ENCODE peak calls at places on chromosomes 11 and 22, in eight cellular contexts. F, X, B, L, A, R, D and H are unnamed samples.

GRCh38 chr22:44147821-44148574 is 32.7 kb upstream of the PARVG start:
- DNase-seq in D (no peak), R (no peak), B (no peak), A (peak), F (no peak), L (no peak), X (no peak), H (peak)

GRCh38 chr22:25162561-25162960 is 37.1 kb upstream of the CRYBB3 start:
- DNase-seq in X (no peak), B (no peak), A (no peak), R (no peak), D (no peak), L (no peak), F (no peak), H (no peak)

GRCh38 chr22:39622881-39623367 is 52.4 kb downstream of the CACNA1I start:
- DNase-seq in A (peak), L (peak), D (peak), X (no peak), F (peak), R (peak), B (no peak), H (peak)

GRCh38 chr22:44550666-44551491 is 52.8 kb upstream of the RTL6 start:
- DNase-seq in D (peak), X (no peak), R (no peak), A (peak), L (peak), F (peak), B (no peak), H (peak)

GRCh38 chr11:32029721-32030120 is 61.2 kb upstream of the RCN1 start:
- DNase-seq in A (no peak), F (no peak), X (no peak), B (no peak), D (no peak), R (no peak), L (no peak), H (no peak)

GRCh38 chr11:7668911-7669310 is 4.4 kb downstream of the CYB5R2 start:
- DNase-seq in B (no peak), R (no peak), D (no peak), A (no peak), L (no peak), X (no peak), F (peak), H (no peak)

GRCh38 chr11:118048472-118049370 is 28.2 kb upstream of the TMPRSS4 start:
- DNase-seq in D (no peak), B (no peak), F (no peak), L (no peak), R (no peak), X (no peak), A (no peak), H (no peak)

GRCh38 chr11:284081-285020 is 4.6 kb upstream of the PGGHG start:
- DNase-seq in F (no peak), X (no peak), R (no peak), D (no peak), L (no peak), B (no peak), A (no peak), H (no peak)

GRCh38 chr11:111819161-111820058 is 52.0 kb downstream of the ALG9 start:
- DNase-seq in X (no peak), D (no peak), L (peak), B (no peak), R (no peak), A (peak), F (no peak), H (peak)

GRCh38 chr11:87431386-87431785 is 393.7 kb downstream of the TMEM135 start:
- DNase-seq in D (no peak), L (no peak), R (no peak), A (no peak), X (no peak), B (no peak), F (no peak), H (no peak)

GRCh38 chr11:33977676-33978075 is 73.9 kb upstream of the CAPRIN1 start:
- DNase-seq in D (no peak), B (no peak), X (no peak), F (no peak), A (no peak), R (no peak), L (no peak), H (no peak)

GRCh38 chr11:127627629-127628462 is 627.3 kb upstream of the KIRREL3 start:
- DNase-seq in F (peak), B (no peak), A (peak), L (no peak), R (no peak), D (no peak), X (peak), H (no peak)

GRCh38 chr22:43011079-43011478 is 3.9 kb downstream of the PACSIN2 start:
- DNase-seq in A (no peak), D (no peak), X (no peak), B (no peak), R (no peak), L (no peak), F (no peak), H (no peak)

GRCh38 chr22:48760481-48761238 is 1067.0 kb downstream of the BRD1 start:
- DNase-seq in L (no peak), R (no peak), B (no peak), D (no peak), F (no peak), A (no peak), X (no peak), H (no peak)

GRCh38 chr11:114059984-114060401 is 482 bp downstream of the ZBTB16 start:
- DNase-seq in L (no peak), X (no peak), F (peak), D (no peak), A (no peak), R (no peak), B (no peak), H (peak)

GRCh38 chr11:27710536-27710935 is 10.3 kb upstream of the BDNF start:
- DNase-seq in R (no peak), X (no peak), F (no peak), B (no peak), L (no peak), A (peak), D (no peak), H (no peak)

GRCh38 chr22:35838849-35839646 is 121.4 kb downstream of the APOL5 start:
- DNase-seq in R (no peak), L (no peak), X (no peak), B (no peak), D (no peak), F (peak), A (peak), H (peak)

GRCh38 chr11:120386318-120386717 is 50.1 kb downstream of the ARHGEF12 start:
- DNase-seq in R (no peak), L (no peak), F (no peak), D (no peak), B (no peak), X (no peak), A (no peak), H (no peak)

GRCh38 chr11:47271328-47271727 is 1.4 kb downstream of the MADD start:
- DNase-seq in R (no peak), F (no peak), D (no peak), X (no peak), B (no peak), A (no peak), L (no peak), H (no peak)